ENCODE peak calls at places on chromosomes 4 and X, in ten cellular contexts. One of them, this sample, is unnamed.

GRCh38 chr4:139593091-139593564 is 37.1 kb upstream of the SETD7 start:
- DNase-seq in left ventricle myocardium inferior: no peak
- DNase-seq in Peyer's patch: no peak
- DNase-seq in MM.1S: no peak
- DNase-seq in GM12878: no peak
- DNase-seq in cardiac fibroblast: peak; percentile 50
- DNase-seq in uterus: no peak
- DNase-seq in HFF-Myc: no peak
- DNase-seq in PC-9: no peak
- DNase-seq in NB4: no peak
- DNase-seq in this sample: no peak

GRCh38 chr4:2795558-2796260 is 2.8 kb downstream of the SH3BP2 start:
- DNase-seq in MM.1S: no peak
- DNase-seq in cardiac fibroblast: no peak
- DNase-seq in uterus: peak; percentile 15
- DNase-seq in left ventricle myocardium inferior: no peak
- DNase-seq in GM12878: no peak
- DNase-seq in Peyer's patch: peak; percentile 42
- DNase-seq in PC-9: no peak
- DNase-seq in NB4: no peak
- DNase-seq in HFF-Myc: no peak
- DNase-seq in this sample: no peak

GRCh38 chr4:159018062-159018629 is 84.7 kb upstream of the RAPGEF2 start:
- DNase-seq in left ventricle myocardium inferior: no peak
- DNase-seq in HFF-Myc: no peak
- DNase-seq in uterus: no peak
- DNase-seq in NB4: peak; percentile 58
- DNase-seq in Peyer's patch: peak; percentile 52
- DNase-seq in PC-9: no peak
- DNase-seq in GM12878: peak; percentile 76
- DNase-seq in cardiac fibroblast: peak; percentile 53
- DNase-seq in MM.1S: no peak
- DNase-seq in this sample: peak; percentile 51

GRCh38 chrX:116436358-116436816 is at the start of gene SLC6A14:
- DNase-seq in cardiac fibroblast: no peak
- DNase-seq in Peyer's patch: peak; percentile 47
- DNase-seq in left ventricle myocardium inferior: no peak
- DNase-seq in uterus: no peak
- DNase-seq in PC-9: peak; percentile 53
- DNase-seq in HFF-Myc: no peak
- DNase-seq in GM12878: no peak
- DNase-seq in MM.1S: no peak
- DNase-seq in NB4: no peak
- DNase-seq in this sample: no peak

GRCh38 chr4:69748176-69748575 is 12.2 kb downstream of the SULT1B1 start:
- DNase-seq in HFF-Myc: no peak
- DNase-seq in MM.1S: no peak
- DNase-seq in cardiac fibroblast: peak; percentile 41
- DNase-seq in Peyer's patch: no peak
- DNase-seq in PC-9: no peak
- DNase-seq in left ventricle myocardium inferior: no peak
- DNase-seq in GM12878: no peak
- DNase-seq in uterus: no peak
- DNase-seq in NB4: no peak
- DNase-seq in this sample: no peak

GRCh38 chr4:72205831-72206230 is 174.0 kb downstream of the NPFFR2 start:
- DNase-seq in PC-9: peak; percentile 6
- DNase-seq in NB4: no peak
- DNase-seq in HFF-Myc: no peak
- DNase-seq in MM.1S: no peak
- DNase-seq in GM12878: no peak
- DNase-seq in left ventricle myocardium inferior: no peak
- DNase-seq in cardiac fibroblast: no peak
- DNase-seq in uterus: no peak
- DNase-seq in Peyer's patch: no peak
- DNase-seq in this sample: no peak

GRCh38 chr4:128574706-128575105 is 234.8 kb upstream of the JADE1 start:
- DNase-seq in cardiac fibroblast: peak; percentile 87
- DNase-seq in PC-9: no peak
- DNase-seq in left ventricle myocardium inferior: peak; percentile 49
- DNase-seq in uterus: peak; percentile 40
- DNase-seq in HFF-Myc: no peak
- DNase-seq in MM.1S: peak; percentile 80
- DNase-seq in Peyer's patch: peak; percentile 89
- DNase-seq in GM12878: peak; percentile 25
- DNase-seq in NB4: peak; percentile 68
- DNase-seq in this sample: peak; percentile 53

GRCh38 chr4:141810038-141810701 is 173.8 kb downstream of the IL15 start:
- DNase-seq in cardiac fibroblast: no peak
- DNase-seq in NB4: no peak
- DNase-seq in PC-9: no peak
- DNase-seq in GM12878: no peak
- DNase-seq in MM.1S: no peak
- DNase-seq in HFF-Myc: no peak
- DNase-seq in Peyer's patch: no peak
- DNase-seq in uterus: no peak
- DNase-seq in left ventricle myocardium inferior: no peak
- DNase-seq in this sample: no peak

GRCh38 chr4:1154523-1155182 is 17.7 kb downstream of the SPON2 start:
- DNase-seq in GM12878: no peak
- DNase-seq in PC-9: no peak
- DNase-seq in left ventricle myocardium inferior: no peak
- DNase-seq in uterus: no peak
- DNase-seq in NB4: no peak
- DNase-seq in HFF-Myc: no peak
- DNase-seq in MM.1S: no peak
- DNase-seq in Peyer's patch: no peak
- DNase-seq in cardiac fibroblast: peak; percentile 16
- DNase-seq in this sample: no peak

GRCh38 chr4:24979554-24979953 is 51.2 kb downstream of the LGI2 start:
- DNase-seq in HFF-Myc: no peak
- DNase-seq in PC-9: no peak
- DNase-seq in MM.1S: no peak
- DNase-seq in Peyer's patch: peak; percentile 56
- DNase-seq in left ventricle myocardium inferior: peak; percentile 35
- DNase-seq in cardiac fibroblast: peak; percentile 74
- DNase-seq in GM12878: no peak
- DNase-seq in uterus: no peak
- DNase-seq in NB4: peak; percentile 79
- DNase-seq in this sample: no peak

GRCh38 chr4:84258905-84259830 is 239.9 kb downstream of the NKX6-1 start:
- DNase-seq in left ventricle myocardium inferior: no peak
- DNase-seq in PC-9: no peak
- DNase-seq in NB4: peak; percentile 40
- DNase-seq in uterus: no peak
- DNase-seq in cardiac fibroblast: peak; percentile 27
- DNase-seq in HFF-Myc: no peak
- DNase-seq in MM.1S: peak; percentile 51
- DNase-seq in Peyer's patch: no peak
- DNase-seq in GM12878: peak; percentile 37
- DNase-seq in this sample: no peak

GRCh38 chr4:150493846-150494245 is 88.1 kb upstream of the MAB21L2 start:
- DNase-seq in cardiac fibroblast: peak; percentile 73
- DNase-seq in GM12878: no peak
- DNase-seq in NB4: no peak
- DNase-seq in left ventricle myocardium inferior: no peak
- DNase-seq in HFF-Myc: no peak
- DNase-seq in PC-9: no peak
- DNase-seq in uterus: no peak
- DNase-seq in Peyer's patch: no peak
- DNase-seq in MM.1S: no peak
- DNase-seq in this sample: no peak

GRCh38 chrX:69430730-69431129 is 73.4 kb upstream of the NALF2 start:
- DNase-seq in uterus: no peak
- DNase-seq in MM.1S: no peak
- DNase-seq in HFF-Myc: no peak
- DNase-seq in Peyer's patch: no peak
- DNase-seq in cardiac fibroblast: no peak
- DNase-seq in PC-9: no peak
- DNase-seq in left ventricle myocardium inferior: no peak
- DNase-seq in NB4: no peak
- DNase-seq in GM12878: no peak
- DNase-seq in this sample: no peak

GRCh38 chrX:22922961-22923360 is 76.8 kb upstream of the DDX53 start:
- DNase-seq in HFF-Myc: no peak
- DNase-seq in PC-9: no peak
- DNase-seq in cardiac fibroblast: peak; percentile 89
- DNase-seq in uterus: no peak
- DNase-seq in Peyer's patch: no peak
- DNase-seq in GM12878: no peak
- DNase-seq in left ventricle myocardium inferior: no peak
- DNase-seq in NB4: peak; percentile 32
- DNase-seq in MM.1S: no peak
- DNase-seq in this sample: no peak

GRCh38 chr4:177441061-177441802 is 1.0 kb downstream of the AGA start:
- DNase-seq in MM.1S: peak; percentile 44
- DNase-seq in cardiac fibroblast: peak; percentile 35
- DNase-seq in NB4: peak; percentile 87
- DNase-seq in left ventricle myocardium inferior: no peak
- DNase-seq in uterus: no peak
- DNase-seq in GM12878: peak; percentile 17
- DNase-seq in Peyer's patch: no peak
- DNase-seq in HFF-Myc: no peak
- DNase-seq in PC-9: peak; percentile 11
- DNase-seq in this sample: peak; percentile 36

GRCh38 chrX:72713130-72713529 is 976 bp downstream of the PHKA1 start:
- DNase-seq in uterus: no peak
- DNase-seq in Peyer's patch: no peak
- DNase-seq in cardiac fibroblast: no peak
- DNase-seq in NB4: peak; percentile 1
- DNase-seq in PC-9: no peak
- DNase-seq in HFF-Myc: no peak
- DNase-seq in left ventricle myocardium inferior: no peak
- DNase-seq in GM12878: no peak
- DNase-seq in MM.1S: no peak
- DNase-seq in this sample: no peak
- H3K4me3 ChIP-seq in uterus: no peak overlapping the region
- H3K4me3 ChIP-seq in Peyer's patch: peak overlapping the region; percentile 55
- H3K4me3 ChIP-seq in cardiac fibroblast: peak overlapping the region; percentile 48
- H3K4me3 ChIP-seq in NB4: peak overlapping the region; percentile 50
- H3K4me3 ChIP-seq in PC-9: peak overlapping the region; percentile 77
- H3K4me3 ChIP-seq in HFF-Myc: peak overlapping the region; percentile 51
- H3K4me3 ChIP-seq in left ventricle myocardium inferior: peak overlapping the region; percentile 68
- H3K4me3 ChIP-seq in GM12878: no peak overlapping the region
- H3K4me3 ChIP-seq in MM.1S: peak overlapping the region; percentile 63
- H3K4me3 ChIP-seq in this sample: no peak overlapping the region

GRCh38 chr4:147480891-147481576 is at the start of gene EDNRA:
- DNase-seq in left ventricle myocardium inferior: peak; percentile 30
- DNase-seq in MM.1S: no peak
- DNase-seq in cardiac fibroblast: peak; percentile 54
- DNase-seq in Peyer's patch: no peak
- DNase-seq in HFF-Myc: no peak
- DNase-seq in uterus: peak; percentile 52
- DNase-seq in NB4: no peak
- DNase-seq in PC-9: peak; percentile 16
- DNase-seq in GM12878: no peak
- DNase-seq in this sample: no peak

GRCh38 chr4:147480502-147480890 is 401 bp upstream of the EDNRA start:
- DNase-seq in PC-9: no peak
- DNase-seq in MM.1S: no peak
- DNase-seq in uterus: peak; percentile 35
- DNase-seq in GM12878: no peak
- DNase-seq in cardiac fibroblast: no peak
- DNase-seq in HFF-Myc: no peak
- DNase-seq in NB4: no peak
- DNase-seq in Peyer's patch: no peak
- DNase-seq in left ventricle myocardium inferior: no peak
- DNase-seq in this sample: no peak

GRCh38 chr4:147479817-147480216 is 1.1 kb upstream of the EDNRA start:
- DNase-seq in MM.1S: no peak
- DNase-seq in uterus: peak; percentile 44
- DNase-seq in GM12878: no peak
- DNase-seq in left ventricle myocardium inferior: peak; percentile 28
- DNase-seq in cardiac fibroblast: peak; percentile 95
- DNase-seq in PC-9: no peak
- DNase-seq in NB4: peak; percentile 32
- DNase-seq in Peyer's patch: no peak
- DNase-seq in HFF-Myc: no peak
- DNase-seq in this sample: no peak

GRCh38 chr4:147481577-147482109 is 746 bp downstream of the EDNRA start:
- DNase-seq in uterus: peak; percentile 20
- DNase-seq in cardiac fibroblast: peak; percentile 27
- DNase-seq in GM12878: no peak
- DNase-seq in NB4: no peak
- DNase-seq in left ventricle myocardium inferior: no peak
- DNase-seq in HFF-Myc: no peak
- DNase-seq in PC-9: no peak
- DNase-seq in Peyer's patch: no peak
- DNase-seq in MM.1S: no peak
- DNase-seq in this sample: no peak

DNA sequence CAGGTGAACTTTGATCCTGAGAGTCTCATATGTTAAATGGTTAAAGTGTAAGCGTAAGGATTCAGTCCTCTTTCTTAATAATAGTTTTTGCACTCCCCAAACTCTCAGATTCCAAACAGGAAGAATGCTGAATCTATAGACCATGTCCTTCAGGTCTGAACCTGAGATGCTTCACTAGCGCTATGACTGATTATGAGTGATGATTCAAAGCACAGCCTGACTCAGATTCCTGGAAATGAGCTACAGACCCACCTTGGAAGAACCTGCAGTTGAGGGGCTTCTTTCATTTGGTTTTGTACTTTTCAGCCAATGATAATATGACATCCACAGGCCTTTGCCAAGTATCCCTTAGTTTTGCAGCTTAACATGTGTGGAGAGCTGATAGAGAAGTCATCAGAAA is 1.4 kb downstream of the EDNRA start:
- DNase-seq in MM.1S: no peak
- DNase-seq in uterus: no peak
- DNase-seq in HFF-Myc: no peak
- DNase-seq in cardiac fibroblast: no peak
- DNase-seq in left ventricle myocardium inferior: no peak
- DNase-seq in PC-9: no peak
- DNase-seq in Peyer's patch: no peak
- DNase-seq in NB4: no peak
- DNase-seq in GM12878: no peak
- DNase-seq in this sample: no peak
- H3K4me3 ChIP-seq in MM.1S: no peak overlapping the region
- H3K4me3 ChIP-seq in uterus: peak overlapping the region; percentile 50
- H3K4me3 ChIP-seq in HFF-Myc: peak overlapping the region; percentile 72
- H3K4me3 ChIP-seq in cardiac fibroblast: peak overlapping the region; percentile 66
- H3K4me3 ChIP-seq in left ventricle myocardium inferior: peak overlapping the region; percentile 73
- H3K4me3 ChIP-seq in PC-9: no peak overlapping the region
- H3K4me3 ChIP-seq in Peyer's patch: no peak overlapping the region
- H3K4me3 ChIP-seq in NB4: no peak overlapping the region
- H3K4me3 ChIP-seq in GM12878: no peak overlapping the region
- H3K4me3 ChIP-seq in this sample: no peak overlapping the region

GRCh38 chrX:79366888-79367749 is at the start of gene ITM2A:
- DNase-seq in cardiac fibroblast: peak; percentile 3
- DNase-seq in Peyer's patch: peak; percentile 75
- DNase-seq in MM.1S: peak; percentile 51
- DNase-seq in uterus: peak; percentile 56
- DNase-seq in PC-9: no peak
- DNase-seq in NB4: peak; percentile 53
- DNase-seq in left ventricle myocardium inferior: peak; percentile 32
- DNase-seq in GM12878: no peak
- DNase-seq in HFF-Myc: no peak
- DNase-seq in this sample: no peak
- H3K4me3 ChIP-seq in cardiac fibroblast: peak within 1 kb of the TSS; percentile 28
- H3K4me3 ChIP-seq in Peyer's patch: peak within 1 kb of the TSS; percentile 55
- H3K4me3 ChIP-seq in MM.1S: peak within 1 kb of the TSS; percentile 75
- H3K4me3 ChIP-seq in uterus: peak within 1 kb of the TSS; percentile 17
- H3K4me3 ChIP-seq in PC-9: no peak within 1 kb of the TSS
- H3K4me3 ChIP-seq in NB4: peak within 1 kb of the TSS; percentile 46
- H3K4me3 ChIP-seq in left ventricle myocardium inferior: peak within 1 kb of the TSS; percentile 67
- H3K4me3 ChIP-seq in GM12878: peak within 1 kb of the TSS; percentile 72
- H3K4me3 ChIP-seq in HFF-Myc: no peak within 1 kb of the TSS
- H3K4me3 ChIP-seq in this sample: peak within 1 kb of the TSS; percentile 53

GRCh38 chrX:122940199-122940598 is 243.9 kb upstream of the GRIA3 start:
- DNase-seq in left ventricle myocardium inferior: no peak
- DNase-seq in HFF-Myc: no peak
- DNase-seq in Peyer's patch: no peak
- DNase-seq in PC-9: no peak
- DNase-seq in GM12878: no peak
- DNase-seq in MM.1S: no peak
- DNase-seq in cardiac fibroblast: no peak
- DNase-seq in NB4: no peak
- DNase-seq in uterus: no peak
- DNase-seq in this sample: no peak
- H3K4me3 ChIP-seq in left ventricle myocardium inferior: no peak overlapping the region
- H3K4me3 ChIP-seq in HFF-Myc: no peak overlapping the region
- H3K4me3 ChIP-seq in Peyer's patch: no peak overlapping the region
- H3K4me3 ChIP-seq in PC-9: no peak overlapping the region
- H3K4me3 ChIP-seq in GM12878: no peak overlapping the region
- H3K4me3 ChIP-seq in MM.1S: no peak overlapping the region
- H3K4me3 ChIP-seq in cardiac fibroblast: no peak overlapping the region
- H3K4me3 ChIP-seq in NB4: no peak overlapping the region
- H3K4me3 ChIP-seq in uterus: no peak overlapping the region
- H3K4me3 ChIP-seq in this sample: no peak overlapping the region